ENCODE peak calls at places on chromosomes 12 and 14, in four cellular contexts. T is GM12891, G is H1, R is K562. S is an unnamed sample.

GRCh38 chr12:127214196-127214595 is 1052.8 kb upstream of the TMEM132C start:
- DNase-seq in R (no peak), G (no peak), T (no peak), S (no peak)

GRCh38 chr12:28777603-28778365 is 371.3 kb upstream of the FAR2 start:
- DNase-seq in R (no peak), T (no peak), G (no peak), S (no peak)

GRCh38 chr14:39395555-39396254 is 36.5 kb downstream of the FBXO33 start:
- DNase-seq in G (no peak), T (no peak), R (peak; percentile 11), S (no peak)

GRCh38 chr14:105495101-105495989 is 4.3 kb downstream of the TEDC1 start:
- DNase-seq in G (no peak), R (no peak), T (no peak), S (peak; percentile 10)

GRCh38 chr14:22428681-22429315 is 160.2 kb downstream of the DAD1 start:
- DNase-seq in T (no peak), R (peak; percentile 12), G (no peak), S (no peak)

GRCh38 chr12:124397807-124398577 is 103.1 kb downstream of the RFLNA start:
- DNase-seq in R (no peak), T (no peak), G (no peak), S (no peak)

GRCh38 chr12:6313326-6313940 is 3.0 kb downstream of the PLEKHG6 start:
- DNase-seq in R (no peak), G (no peak), T (no peak), S (no peak)

GRCh38 chr14:90061849-90062794 is at the start of gene KCNK13:
- DNase-seq in R (no peak), G (peak; percentile 71), T (peak; percentile 39), S (peak; percentile 31)

GRCh38 chr14:61213116-61213720 is 67.9 kb downstream of the TMEM30B start:
- DNase-seq in G (no peak), T (no peak), R (no peak), S (no peak)

GRCh38 chr14:67221248-67221981 is 19.8 kb upstream of the PALS1 start:
- DNase-seq in T (no peak), G (no peak), R (no peak), S (no peak)

GRCh38 chr12:117832459-117833457 is 136.0 kb downstream of the KSR2 start:
- DNase-seq in T (no peak), R (no peak), G (no peak), S (no peak)

GRCh38 chr12:124603910-124604775 is 36.7 kb upstream of the NCOR2 start:
- DNase-seq in T (no peak), G (no peak), R (no peak), S (no peak)

GRCh38 chr12:69630191-69630590 is 19.5 kb upstream of the LRRC10 start:
- DNase-seq in T (no peak), R (peak; percentile 20), G (no peak), S (no peak)

GRCh38 chr14:60106341-60106740 is 14.6 kb downstream of the PCNX4 start:
- DNase-seq in T (no peak), G (no peak), R (no peak), S (no peak)

GRCh38 chr14:99590746-99591555 is 13.1 kb downstream of the CCDC85C start:
- DNase-seq in R (no peak), G (no peak), T (no peak), S (no peak)

GRCh38 chr12:110253176-110253575 is 27.9 kb upstream of the ATP2A2 start:
- DNase-seq in T (no peak), G (no peak), R (no peak), S (no peak)

GRCh38 chr14:76123426-76124095 is 28.2 kb upstream of the GPATCH2L start:
- DNase-seq in R (no peak), G (no peak), T (no peak), S (no peak)

GRCh38 chr14:65346895-65347294 is 65.6 kb upstream of the FUT8 start:
- DNase-seq in R (no peak), T (no peak), G (no peak), S (no peak)

GRCh38 chr12:47370421-47370820 is 290.7 kb upstream of the AMIGO2 start:
- DNase-seq in T (no peak), R (no peak), G (no peak), S (no peak)

GRCh38 chr14:75303415-75303814 is 24.8 kb downstream of the FOS start:
- DNase-seq in G (peak; percentile 65), T (peak; percentile 39), R (peak; percentile 47), S (peak; percentile 31)

GRCh38 chr14:70808023-70808401 is 1.3 kb downstream of the MAP3K9 start:
- DNase-seq in G (no peak), T (no peak), R (no peak), S (peak; percentile 33)

GRCh38 chr12:54262403-54262925 is 17.5 kb downstream of the CBX5 start:
- DNase-seq in R (no peak), T (no peak), G (no peak), S (no peak)
- TF ChIP-seq TAF1 in R (no peak), T (no peak), G (no peak), S (no peak)

GRCh38 chr12:121794532-121795028 is 1.1 kb upstream of the RHOF start:
- DNase-seq in T (no peak), R (peak; percentile 31), G (no peak), S (peak; percentile 43)
- TF ChIP-seq POLR2AphosphoS5 in T (no peak), R (no peak), G (no peak), S (peak; percentile 8)

GRCh38 chr14:32202941-32203882 is at the start of gene RNU6-8:
- DNase-seq in G (peak; percentile 85), T (peak; percentile 54), R (peak; percentile 81), S (peak; percentile 46)
- TF ChIP-seq POLR2A in G (no peak), T (no peak), R (peak; percentile 54), S (no peak)

DNA sequence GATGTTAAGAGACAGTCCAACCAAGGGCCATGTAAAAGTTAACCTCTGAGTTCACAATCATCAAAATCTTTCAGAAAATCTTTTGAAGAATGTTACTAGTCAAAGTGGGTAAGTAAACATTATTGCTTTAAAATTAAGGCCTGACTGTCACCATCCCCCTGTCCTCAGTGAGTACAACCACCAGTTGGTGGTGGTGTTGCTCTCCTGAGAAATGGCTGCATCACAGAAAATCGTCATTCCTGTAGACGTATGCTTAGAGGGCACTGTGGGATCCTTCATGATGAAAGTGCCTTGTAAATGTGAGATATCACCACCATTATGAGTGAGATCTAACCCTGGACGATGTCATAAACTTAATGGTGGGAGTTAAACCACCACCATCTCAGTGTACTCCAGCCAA is 451.2 kb downstream of the RPS29 start:
- DNase-seq in T (no peak), R (no peak), G (no peak), S (no peak)
- TF ChIP-seq TAF1 in T (no peak), R (no peak), G (no peak), S (no peak)

GRCh38 chr12:116539905-116540482 is 19.2 kb upstream of the MAP1LC3B2 start:
- DNase-seq in T (no peak), R (no peak), G (no peak), S (no peak)

GRCh38 chr12:116540617-116541152 is 18.5 kb upstream of the MAP1LC3B2 start:
- DNase-seq in R (no peak), G (no peak), T (no peak), S (no peak)

GRCh38 chr12:116538682-116539264 is 20.4 kb upstream of the MAP1LC3B2 start:
- DNase-seq in G (no peak), T (no peak), R (no peak), S (no peak)

GRCh38 chr12:116538076-116538591 is 21.0 kb upstream of the MAP1LC3B2 start:
- DNase-seq in G (no peak), T (no peak), R (no peak), S (no peak)

GRCh38 chr12:116539361-116539771 is 19.8 kb upstream of the MAP1LC3B2 start:
- DNase-seq in G (no peak), T (no peak), R (no peak), S (no peak)
- TF ChIP-seq POLR2AphosphoS5 in G (no peak), T (no peak), R (no peak), S (no peak)

GRCh38 chr14:47208434-47208833 is 467.0 kb downstream of the MDGA2 start:
- DNase-seq in T (no peak), R (no peak), G (no peak), S (no peak)
- TF ChIP-seq POLR2A in T (no peak), R (no peak), G (no peak), S (no peak)

DNA sequence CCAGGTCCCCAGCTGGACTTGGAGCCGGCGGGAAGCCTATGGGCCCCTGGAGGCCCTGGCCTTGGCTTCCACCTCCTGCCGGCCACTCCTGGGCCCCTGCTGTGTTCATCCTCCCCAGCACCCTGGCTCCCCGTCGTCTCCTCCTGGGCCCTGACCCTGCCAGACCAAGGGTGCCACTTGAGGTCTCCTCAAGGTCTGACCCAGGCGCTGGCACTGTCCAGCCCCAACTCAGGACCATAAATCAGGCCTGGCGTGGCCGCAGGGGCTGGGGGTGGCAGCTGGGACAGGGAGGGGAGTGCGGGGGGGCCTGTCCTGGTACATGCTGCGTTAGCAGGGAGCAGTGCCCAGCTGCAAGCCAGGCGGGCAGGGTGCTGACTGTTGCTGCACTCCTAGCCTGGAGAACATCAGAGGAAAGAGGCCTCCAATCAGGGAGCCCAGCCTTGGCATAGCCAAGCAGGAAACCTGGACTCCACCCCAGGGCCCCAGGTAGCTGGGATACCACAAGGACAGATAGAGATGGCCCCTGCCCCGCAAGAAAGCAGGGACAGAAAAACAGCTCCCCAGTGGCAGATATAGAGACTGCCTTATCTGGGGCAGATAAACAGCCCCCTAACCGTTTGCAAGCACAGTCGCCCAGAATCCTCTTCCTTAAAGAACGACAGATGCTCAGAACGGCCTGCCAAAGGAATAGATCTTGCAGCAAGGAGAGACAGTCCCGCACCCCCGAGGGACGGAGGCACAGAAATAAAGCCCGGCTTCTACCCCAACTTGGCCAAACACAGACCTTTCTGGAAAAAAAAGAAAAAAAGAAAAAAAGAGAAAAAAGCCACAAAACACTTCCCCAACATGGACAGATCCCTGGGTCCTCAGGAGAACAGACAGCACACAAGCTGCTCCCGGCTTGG is 6.4 kb upstream of the ATG101 start:
- DNase-seq in G (no peak), T (no peak), R (peak; percentile 46), S (no peak)
- TF ChIP-seq TAF1 in G (no peak), T (no peak), R (no peak), S (no peak)

DNA sequence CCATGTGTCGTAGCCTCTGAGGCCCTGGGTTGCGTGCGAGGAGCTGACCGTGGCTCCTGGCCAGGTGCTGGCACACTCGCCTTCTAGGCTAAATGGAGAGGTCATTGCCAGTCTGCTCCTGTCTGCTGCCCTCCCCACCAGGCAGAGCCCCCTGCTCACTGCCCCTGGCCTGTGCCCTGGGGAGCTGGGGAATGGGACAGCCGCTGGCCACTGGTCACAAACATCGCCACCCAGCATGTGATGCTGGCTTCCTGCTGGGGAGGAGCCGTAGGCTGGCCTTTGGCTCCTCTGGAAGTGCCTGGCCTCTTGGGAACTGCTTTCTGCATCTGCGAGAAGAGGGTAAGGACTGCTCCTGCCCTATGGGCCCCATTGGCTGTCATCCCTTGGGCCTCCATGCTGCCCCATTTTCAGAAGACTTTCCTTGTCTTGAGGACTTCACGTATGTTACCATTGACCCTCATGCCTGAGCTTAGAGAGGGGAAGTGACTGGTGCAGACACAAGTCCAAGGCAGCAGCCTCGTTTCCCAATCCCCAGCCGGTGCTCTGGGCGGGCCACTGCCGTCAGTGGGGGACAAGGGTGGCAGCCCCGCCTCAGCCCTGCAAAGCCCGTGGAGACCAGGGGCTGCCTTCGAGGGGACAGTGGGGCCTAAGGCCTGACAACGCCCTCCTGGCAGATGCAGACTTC is 2.0 kb upstream of the TNFAIP2 start:
- DNase-seq in R (no peak), T (no peak), G (no peak), S (no peak)
- TF ChIP-seq POLR2AphosphoS5 in R (no peak), T (no peak), G (no peak), S (no peak)

S was measured in GM12892.